ENCODE peak calls at places on chromosomes 1 and 21, in six cellular contexts. E is upper lobe of right lung, B is brain microvascular endothelial cell, A is spleen, G is astrocyte of the spinal cord, R is dorsolateral prefrontal cortex. X is an unnamed sample.
A peak's percentile ranks its signal among the peaks of the same experiment; 100 is the strongest.

GRCh38 chr1:59128239-59128736 is 168.6 kb upstream of the FGGY start:
- DNase-seq in E (no peak), B (peak; percentile 27), A (no peak), G (peak; percentile 67), R (no peak), X (no peak)

GRCh38 chr1:40317394-40318074 is 448 bp upstream of the COL9A2 start:
- DNase-seq in E (no peak), B (no peak), A (no peak), G (no peak), R (no peak), X (no peak)

GRCh38 chr1:154155282-154155681 is 409 bp upstream of the NUP210L start:
- DNase-seq in E (no peak), B (peak; percentile 69), A (no peak), G (peak; percentile 34), R (no peak), X (no peak)

GRCh38 chr1:65958561-65959350 is 166.1 kb downstream of the PDE4B start:
- DNase-seq in E (peak; percentile 59), B (peak; percentile 54), A (no peak), G (peak; percentile 68), R (no peak), X (no peak)

GRCh38 chr1:29211086-29212030 is 19.4 kb downstream of the MECR start:
- DNase-seq in E (no peak), B (no peak), A (no peak), G (no peak), R (no peak), X (no peak)

GRCh38 chr21:45935628-45936027 is 45.9 kb upstream of the COL6A1 start:
- DNase-seq in E (no peak), B (peak; percentile 49), A (peak; percentile 28), G (peak; percentile 53), R (no peak), X (no peak)

GRCh38 chr1:12436345-12436658 is 181.7 kb downstream of the DHRS3 start:
- DNase-seq in E (no peak), B (no peak), A (no peak), G (no peak), R (no peak), X (no peak)

GRCh38 chr1:145714524-145715111 is 4.7 kb upstream of the CD160 start:
- DNase-seq in E (no peak), B (no peak), A (no peak), G (no peak), R (no peak), X (no peak)

GRCh38 chr1:223531742-223532341 is 133.7 kb downstream of the CAPN8 start:
- DNase-seq in E (peak; percentile 77), B (peak; percentile 52), A (no peak), G (peak; percentile 20), R (peak; percentile 59), X (no peak)
- H3K4me3 ChIP-seq in E (no peak overlapping the region), B (no peak overlapping the region), A (no peak overlapping the region), G (no peak overlapping the region), R (no peak overlapping the region), X (no peak overlapping the region)

GRCh38 chr1:171052977-171053376 is 37.7 kb upstream of the FMO3 start:
- DNase-seq in E (no peak), B (no peak), A (no peak), G (no peak), R (no peak), X (no peak)

DNA sequence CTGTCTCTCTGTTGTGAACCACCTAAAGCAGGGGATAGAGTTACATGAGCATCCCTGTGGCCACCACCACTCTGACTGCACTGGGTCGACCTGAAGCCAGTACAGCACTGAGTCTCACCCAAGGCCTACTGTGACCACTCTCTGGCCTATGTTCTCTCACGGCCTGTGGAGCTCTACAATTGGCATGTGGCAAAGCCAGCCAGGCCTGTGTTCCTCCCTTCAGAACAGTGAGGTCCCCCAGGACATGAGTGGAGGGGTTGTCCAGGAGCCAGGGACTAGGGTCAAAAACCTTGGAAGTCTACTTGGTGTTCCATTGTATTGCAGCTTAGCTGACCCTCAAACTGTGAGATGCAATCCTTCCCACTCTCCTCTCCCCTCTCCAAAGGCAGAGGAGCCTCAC is 42.7 kb upstream of the FMO3 start:
- DNase-seq in E (no peak), B (no peak), A (no peak), G (no peak), R (no peak), X (no peak)
- H3K4me3 ChIP-seq in E (no peak overlapping the region), B (no peak overlapping the region), A (no peak overlapping the region), G (no peak overlapping the region), R (no peak overlapping the region), X (no peak overlapping the region)

GRCh38 chr1:61132176-61133047 is 50.1 kb downstream of the NFIA start:
- DNase-seq in E (no peak), B (peak; percentile 44), A (no peak), G (peak; percentile 48), R (no peak), X (no peak)

GRCh38 chr1:61133048-61134019 is 51.0 kb downstream of the NFIA start:
- DNase-seq in E (no peak), B (no peak), A (no peak), G (peak; percentile 42), R (no peak), X (no peak)

GRCh38 chr1:61131248-61131647 is 48.9 kb downstream of the NFIA start:
- DNase-seq in E (no peak), B (no peak), A (no peak), G (no peak), R (no peak), X (no peak)

GRCh38 chr1:61130338-61131000 is 48.1 kb downstream of the NFIA start:
- DNase-seq in E (no peak), B (no peak), A (no peak), G (no peak), R (no peak), X (no peak)

GRCh38 chr1:61131716-61132115 is 49.4 kb downstream of the NFIA start:
- DNase-seq in E (no peak), B (peak; percentile 38), A (no peak), G (peak; percentile 54), R (no peak), X (no peak)
- H3K4me3 ChIP-seq in E (no peak overlapping the region), B (no peak overlapping the region), A (no peak overlapping the region), G (no peak overlapping the region), R (no peak overlapping the region), X (no peak overlapping the region)

GRCh38 chr1:210362526-210362925 is 33.8 kb downstream of the HHAT start:
- DNase-seq in E (no peak), B (no peak), A (no peak), G (peak; percentile 48), R (no peak), X (no peak)
- H3K4me3 ChIP-seq in E (no peak overlapping the region), B (no peak overlapping the region), A (no peak overlapping the region), G (no peak overlapping the region), R (no peak overlapping the region), X (no peak overlapping the region)

DNA sequence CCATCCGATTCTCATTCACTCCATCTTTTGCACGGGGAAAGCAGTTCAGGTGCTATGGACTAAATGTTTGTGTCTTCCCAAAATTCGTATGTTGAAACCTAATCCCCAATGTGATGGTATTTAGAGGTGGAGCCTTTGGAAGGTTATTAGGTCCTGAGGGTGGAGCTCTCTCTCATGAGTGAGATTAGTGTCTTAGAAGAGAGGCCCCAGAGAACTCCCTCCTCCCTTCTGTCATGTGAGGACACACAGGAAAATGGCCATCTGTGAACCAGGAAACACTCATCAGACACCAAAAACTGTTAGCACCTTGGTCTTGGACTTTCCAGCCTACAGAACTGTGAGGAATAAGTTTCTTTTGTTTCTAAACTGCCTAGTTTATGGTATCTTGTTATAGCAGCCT is 15.8 kb upstream of the CCDC190 start:
- DNase-seq in E (no peak), B (no peak), A (no peak), G (no peak), R (no peak), X (no peak)
- H3K4me3 ChIP-seq in E (no peak overlapping the region), B (no peak overlapping the region), A (no peak overlapping the region), G (no peak overlapping the region), R (no peak overlapping the region), X (no peak overlapping the region)

GRCh38 chr1:205481279-205481617 is 23.2 kb upstream of the CDK18 start:
- DNase-seq in E (no peak), B (no peak), A (no peak), G (no peak), R (no peak), X (no peak)
- H3K4me3 ChIP-seq in E (no peak overlapping the region), B (no peak overlapping the region), A (no peak overlapping the region), G (no peak overlapping the region), R (no peak overlapping the region), X (no peak overlapping the region)